ENCODE peak calls at places on chromosomes 6 and 20, in eight cellular contexts. One of them, this sample, is unnamed.

GRCh38 chr6:34234667-34235604 is 1.7 kb upstream of the HMGA1 start:
- DNase-seq in small intestine: peak; percentile 37
- DNase-seq in adipocyte: no peak
- DNase-seq in lower lobe of right lung: peak; percentile 66
- DNase-seq in left ventricle myocardium inferior: no peak
- DNase-seq in CD8-positive, alpha-beta T cell: peak; percentile 42
- DNase-seq in brain microvascular endothelial cell: no peak
- DNase-seq in HCT116: no peak
- DNase-seq in this sample: no peak

GRCh38 chr6:80605165-80605989 is 498.9 kb downstream of the BCKDHB start:
- DNase-seq in small intestine: peak; percentile 43
- DNase-seq in adipocyte: peak; percentile 75
- DNase-seq in lower lobe of right lung: no peak
- DNase-seq in left ventricle myocardium inferior: no peak
- DNase-seq in CD8-positive, alpha-beta T cell: no peak
- DNase-seq in brain microvascular endothelial cell: peak; percentile 64
- DNase-seq in HCT116: peak; percentile 42
- DNase-seq in this sample: no peak

GRCh38 chr6:149168968-149169367 is 148.5 kb upstream of the TAB2 start:
- DNase-seq in small intestine: no peak
- DNase-seq in adipocyte: no peak
- DNase-seq in lower lobe of right lung: no peak
- DNase-seq in left ventricle myocardium inferior: no peak
- DNase-seq in CD8-positive, alpha-beta T cell: peak; percentile 20
- DNase-seq in brain microvascular endothelial cell: no peak
- DNase-seq in HCT116: no peak
- DNase-seq in this sample: no peak

GRCh38 chr6:129134535-129134934 is 251.6 kb downstream of the LAMA2 start:
- DNase-seq in small intestine: no peak
- DNase-seq in adipocyte: no peak
- DNase-seq in lower lobe of right lung: no peak
- DNase-seq in left ventricle myocardium inferior: no peak
- DNase-seq in CD8-positive, alpha-beta T cell: no peak
- DNase-seq in brain microvascular endothelial cell: no peak
- DNase-seq in HCT116: no peak
- DNase-seq in this sample: no peak

GRCh38 chr20:5221078-5221430 is 94.2 kb downstream of the CDS2 start:
- DNase-seq in small intestine: no peak
- DNase-seq in adipocyte: peak; percentile 4
- DNase-seq in lower lobe of right lung: no peak
- DNase-seq in left ventricle myocardium inferior: no peak
- DNase-seq in CD8-positive, alpha-beta T cell: no peak
- DNase-seq in brain microvascular endothelial cell: no peak
- DNase-seq in HCT116: no peak
- DNase-seq in this sample: no peak

GRCh38 chr20:62143976-62144825 is 632 bp downstream of the SS18L1 start:
- DNase-seq in small intestine: peak; percentile 51
- DNase-seq in adipocyte: peak; percentile 89
- DNase-seq in lower lobe of right lung: peak; percentile 76
- DNase-seq in left ventricle myocardium inferior: peak; percentile 66
- DNase-seq in CD8-positive, alpha-beta T cell: peak; percentile 40
- DNase-seq in brain microvascular endothelial cell: no peak
- DNase-seq in HCT116: no peak
- DNase-seq in this sample: no peak

GRCh38 chr6:81451787-81452186 is 300.7 kb downstream of the TENT5A start:
- DNase-seq in small intestine: peak; percentile 9
- DNase-seq in adipocyte: peak; percentile 70
- DNase-seq in lower lobe of right lung: no peak
- DNase-seq in left ventricle myocardium inferior: no peak
- DNase-seq in CD8-positive, alpha-beta T cell: no peak
- DNase-seq in brain microvascular endothelial cell: peak; percentile 85
- DNase-seq in HCT116: peak; percentile 98
- DNase-seq in this sample: peak; percentile 52

GRCh38 chr6:40907198-40907701 is 131.8 kb downstream of the UNC5CL start:
- DNase-seq in small intestine: peak; percentile 41
- DNase-seq in adipocyte: no peak
- DNase-seq in lower lobe of right lung: no peak
- DNase-seq in left ventricle myocardium inferior: no peak
- DNase-seq in CD8-positive, alpha-beta T cell: no peak
- DNase-seq in brain microvascular endothelial cell: no peak
- DNase-seq in HCT116: no peak
- DNase-seq in this sample: no peak

GRCh38 chr6:16414205-16414604 is 175.8 kb downstream of the GMPR start:
- DNase-seq in small intestine: no peak
- DNase-seq in adipocyte: no peak
- DNase-seq in lower lobe of right lung: no peak
- DNase-seq in left ventricle myocardium inferior: no peak
- DNase-seq in CD8-positive, alpha-beta T cell: peak; percentile 29
- DNase-seq in brain microvascular endothelial cell: peak; percentile 57
- DNase-seq in HCT116: no peak
- DNase-seq in this sample: no peak

GRCh38 chr6:20341564-20341963 is 60.1 kb upstream of the E2F3 start:
- DNase-seq in small intestine: no peak
- DNase-seq in adipocyte: no peak
- DNase-seq in lower lobe of right lung: no peak
- DNase-seq in left ventricle myocardium inferior: no peak
- DNase-seq in CD8-positive, alpha-beta T cell: no peak
- DNase-seq in brain microvascular endothelial cell: no peak
- DNase-seq in HCT116: no peak
- DNase-seq in this sample: no peak

GRCh38 chr20:63258826-63259225 is 4.6 kb upstream of the NKAIN4 start:
- DNase-seq in small intestine: no peak
- DNase-seq in adipocyte: peak; percentile 43
- DNase-seq in lower lobe of right lung: no peak
- DNase-seq in left ventricle myocardium inferior: no peak
- DNase-seq in CD8-positive, alpha-beta T cell: no peak
- DNase-seq in brain microvascular endothelial cell: no peak
- DNase-seq in HCT116: no peak
- DNase-seq in this sample: no peak

GRCh38 chr6:80143312-80143960 is 37.0 kb downstream of the BCKDHB start:
- DNase-seq in small intestine: peak; percentile 80
- DNase-seq in adipocyte: peak; percentile 94
- DNase-seq in lower lobe of right lung: peak; percentile 49
- DNase-seq in left ventricle myocardium inferior: peak; percentile 37
- DNase-seq in CD8-positive, alpha-beta T cell: no peak
- DNase-seq in brain microvascular endothelial cell: peak; percentile 87
- DNase-seq in HCT116: peak; percentile 67
- DNase-seq in this sample: peak; percentile 46

GRCh38 chr6:155272353-155273222 is 8.8 kb downstream of the CLDN20 start:
- DNase-seq in small intestine: no peak
- DNase-seq in adipocyte: peak; percentile 68
- DNase-seq in lower lobe of right lung: no peak
- DNase-seq in left ventricle myocardium inferior: no peak
- DNase-seq in CD8-positive, alpha-beta T cell: no peak
- DNase-seq in brain microvascular endothelial cell: no peak
- DNase-seq in HCT116: no peak
- DNase-seq in this sample: no peak

GRCh38 chr20:53568351-53568750 is 25.3 kb downstream of the ZNF217 start:
- DNase-seq in small intestine: no peak
- DNase-seq in adipocyte: no peak
- DNase-seq in lower lobe of right lung: no peak
- DNase-seq in left ventricle myocardium inferior: no peak
- DNase-seq in CD8-positive, alpha-beta T cell: no peak
- DNase-seq in brain microvascular endothelial cell: no peak
- DNase-seq in HCT116: no peak
- DNase-seq in this sample: no peak

GRCh38 chr6:154653853-154654252 is 79.4 kb upstream of the SCAF8 start:
- DNase-seq in small intestine: peak; percentile 13
- DNase-seq in adipocyte: peak; percentile 53
- DNase-seq in lower lobe of right lung: no peak
- DNase-seq in left ventricle myocardium inferior: no peak
- DNase-seq in CD8-positive, alpha-beta T cell: no peak
- DNase-seq in brain microvascular endothelial cell: peak; percentile 89
- DNase-seq in HCT116: no peak
- DNase-seq in this sample: peak; percentile 50

GRCh38 chr20:62416651-62417637 is 9.9 kb upstream of the CABLES2 start:
- DNase-seq in small intestine: no peak
- DNase-seq in adipocyte: no peak
- DNase-seq in lower lobe of right lung: no peak
- DNase-seq in left ventricle myocardium inferior: no peak
- DNase-seq in CD8-positive, alpha-beta T cell: no peak
- DNase-seq in brain microvascular endothelial cell: no peak
- DNase-seq in HCT116: no peak
- DNase-seq in this sample: no peak

GRCh38 chr6:161374971-161375873 is 101.4 kb upstream of the AGPAT4 start:
- DNase-seq in small intestine: peak; percentile 85
- DNase-seq in adipocyte: no peak
- DNase-seq in lower lobe of right lung: peak; percentile 89
- DNase-seq in left ventricle myocardium inferior: peak; percentile 62
- DNase-seq in CD8-positive, alpha-beta T cell: no peak
- DNase-seq in brain microvascular endothelial cell: no peak
- DNase-seq in HCT116: no peak
- DNase-seq in this sample: no peak

GRCh38 chr6:80403365-80403764 is 296.9 kb downstream of the BCKDHB start:
- DNase-seq in small intestine: no peak
- DNase-seq in adipocyte: no peak
- DNase-seq in lower lobe of right lung: no peak
- DNase-seq in left ventricle myocardium inferior: no peak
- DNase-seq in CD8-positive, alpha-beta T cell: no peak
- DNase-seq in brain microvascular endothelial cell: no peak
- DNase-seq in HCT116: no peak
- DNase-seq in this sample: no peak

GRCh38 chr20:57180385-57180784 is 86.1 kb downstream of the BMP7 start:
- DNase-seq in small intestine: no peak
- DNase-seq in adipocyte: no peak
- DNase-seq in lower lobe of right lung: no peak
- DNase-seq in left ventricle myocardium inferior: no peak
- DNase-seq in CD8-positive, alpha-beta T cell: no peak
- DNase-seq in brain microvascular endothelial cell: no peak
- DNase-seq in HCT116: no peak
- DNase-seq in this sample: no peak

GRCh38 chr6:49541210-49541724 is 9.2 kb upstream of the C6orf141 start:
- DNase-seq in small intestine: peak; percentile 52
- DNase-seq in adipocyte: peak; percentile 50
- DNase-seq in lower lobe of right lung: no peak
- DNase-seq in left ventricle myocardium inferior: no peak
- DNase-seq in CD8-positive, alpha-beta T cell: no peak
- DNase-seq in brain microvascular endothelial cell: no peak
- DNase-seq in HCT116: peak; percentile 56
- DNase-seq in this sample: peak; percentile 90

GRCh38 chr6:2563635-2564034 is 187.1 kb downstream of the MYLK4 start:
- DNase-seq in small intestine: peak; percentile 54
- DNase-seq in adipocyte: no peak
- DNase-seq in lower lobe of right lung: no peak
- DNase-seq in left ventricle myocardium inferior: no peak
- DNase-seq in CD8-positive, alpha-beta T cell: no peak
- DNase-seq in brain microvascular endothelial cell: peak; percentile 57
- DNase-seq in HCT116: no peak
- DNase-seq in this sample: no peak

GRCh38 chr20:51457281-51457932 is 85.1 kb downstream of the NFATC2 start:
- DNase-seq in small intestine: peak; percentile 23
- DNase-seq in adipocyte: peak; percentile 82
- DNase-seq in lower lobe of right lung: no peak
- DNase-seq in left ventricle myocardium inferior: peak; percentile 53
- DNase-seq in CD8-positive, alpha-beta T cell: peak; percentile 31
- DNase-seq in brain microvascular endothelial cell: peak; percentile 73
- DNase-seq in HCT116: peak; percentile 24
- DNase-seq in this sample: peak; percentile 23
- H3K36me3 ChIP-seq in small intestine: peaks cover 11% of the 10 kb centered on the region
- H3K36me3 ChIP-seq in adipocyte: no peaks in the 10 kb centered on the region
- H3K36me3 ChIP-seq in lower lobe of right lung: peaks cover 5% of the 10 kb centered on the region
- H3K36me3 ChIP-seq in left ventricle myocardium inferior: peaks cover 4% of the 10 kb centered on the region
- H3K36me3 ChIP-seq in CD8-positive, alpha-beta T cell: peaks cover 33% of the 10 kb centered on the region
- H3K36me3 ChIP-seq in brain microvascular endothelial cell: no peaks in the 10 kb centered on the region
- H3K36me3 ChIP-seq in HCT116: no peaks in the 10 kb centered on the region
- H3K36me3 ChIP-seq in this sample: no peaks in the 10 kb centered on the region

GRCh38 chr20:31560094-31560899 is 44.8 kb upstream of the ID1 start:
- DNase-seq in small intestine: peak; percentile 62
- DNase-seq in adipocyte: peak; percentile 94
- DNase-seq in lower lobe of right lung: peak; percentile 85
- DNase-seq in left ventricle myocardium inferior: peak; percentile 67
- DNase-seq in CD8-positive, alpha-beta T cell: peak; percentile 76
- DNase-seq in brain microvascular endothelial cell: peak; percentile 69
- DNase-seq in HCT116: peak; percentile 59
- DNase-seq in this sample: peak; percentile 51
- H3K4me3 ChIP-seq in small intestine: peak overlapping the region; percentile 10
- H3K4me3 ChIP-seq in adipocyte: peak overlapping the region; percentile 13
- H3K4me3 ChIP-seq in lower lobe of right lung: no peak overlapping the region
- H3K4me3 ChIP-seq in left ventricle myocardium inferior: no peak overlapping the region
- H3K4me3 ChIP-seq in CD8-positive, alpha-beta T cell: no peak overlapping the region
- H3K4me3 ChIP-seq in brain microvascular endothelial cell: no peak overlapping the region
- H3K4me3 ChIP-seq in HCT116: peak overlapping the region; percentile 22
- H3K4me3 ChIP-seq in this sample: no peak overlapping the region

GRCh38 chr6:159256128-159256527 is 86.9 kb downstream of the FNDC1 start:
- DNase-seq in small intestine: no peak
- DNase-seq in adipocyte: no peak
- DNase-seq in lower lobe of right lung: no peak
- DNase-seq in left ventricle myocardium inferior: no peak
- DNase-seq in CD8-positive, alpha-beta T cell: no peak
- DNase-seq in brain microvascular endothelial cell: no peak
- DNase-seq in HCT116: no peak
- DNase-seq in this sample: no peak

GRCh38 chr6:159252955-159253508 is 83.8 kb downstream of the FNDC1 start:
- DNase-seq in small intestine: peak; percentile 37
- DNase-seq in adipocyte: peak; percentile 56
- DNase-seq in lower lobe of right lung: no peak
- DNase-seq in left ventricle myocardium inferior: no peak
- DNase-seq in CD8-positive, alpha-beta T cell: no peak
- DNase-seq in brain microvascular endothelial cell: peak; percentile 35
- DNase-seq in HCT116: peak; percentile 33
- DNase-seq in this sample: no peak

GRCh38 chr6:159254186-159254585 is 85.0 kb downstream of the FNDC1 start:
- DNase-seq in small intestine: no peak
- DNase-seq in adipocyte: peak; percentile 19
- DNase-seq in lower lobe of right lung: no peak
- DNase-seq in left ventricle myocardium inferior: no peak
- DNase-seq in CD8-positive, alpha-beta T cell: no peak
- DNase-seq in brain microvascular endothelial cell: no peak
- DNase-seq in HCT116: no peak
- DNase-seq in this sample: peak; percentile 49

GRCh38 chr6:159257846-159258245 is 88.6 kb downstream of the FNDC1 start:
- DNase-seq in small intestine: no peak
- DNase-seq in adipocyte: no peak
- DNase-seq in lower lobe of right lung: no peak
- DNase-seq in left ventricle myocardium inferior: no peak
- DNase-seq in CD8-positive, alpha-beta T cell: no peak
- DNase-seq in brain microvascular endothelial cell: no peak
- DNase-seq in HCT116: no peak
- DNase-seq in this sample: no peak

GRCh38 chr6:159255434-159255951 is 86.3 kb downstream of the FNDC1 start:
- DNase-seq in small intestine: no peak
- DNase-seq in adipocyte: no peak
- DNase-seq in lower lobe of right lung: no peak
- DNase-seq in left ventricle myocardium inferior: no peak
- DNase-seq in CD8-positive, alpha-beta T cell: no peak
- DNase-seq in brain microvascular endothelial cell: no peak
- DNase-seq in HCT116: no peak
- DNase-seq in this sample: no peak
- H3K36me3 ChIP-seq in small intestine: no peaks in the 10 kb centered on the region
- H3K36me3 ChIP-seq in adipocyte: no peaks in the 10 kb centered on the region
- H3K36me3 ChIP-seq in lower lobe of right lung: no peaks in the 10 kb centered on the region
- H3K36me3 ChIP-seq in left ventricle myocardium inferior: no peaks in the 10 kb centered on the region
- H3K36me3 ChIP-seq in CD8-positive, alpha-beta T cell: no peaks in the 10 kb centered on the region
- H3K36me3 ChIP-seq in brain microvascular endothelial cell: no peaks in the 10 kb centered on the region
- H3K36me3 ChIP-seq in HCT116: no peaks in the 10 kb centered on the region
- H3K36me3 ChIP-seq in this sample: no peaks in the 10 kb centered on the region

DNA sequence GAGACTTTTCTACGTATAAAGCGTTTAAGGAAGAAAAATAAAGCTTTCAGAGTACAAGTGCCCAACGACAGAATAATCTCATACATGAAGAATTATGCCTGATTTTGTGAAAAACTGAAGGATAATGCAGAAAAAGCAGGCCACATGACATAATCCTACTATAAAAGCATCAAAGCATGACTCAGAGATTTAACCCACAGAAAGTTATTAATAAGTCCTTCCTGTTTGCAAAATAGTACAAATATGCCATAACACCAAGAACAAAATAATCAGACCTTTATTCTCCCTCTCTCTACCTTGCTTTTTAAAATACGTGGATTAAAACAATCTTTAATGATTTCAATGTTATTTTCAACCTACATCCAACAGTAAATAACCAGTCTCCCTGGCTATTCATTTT is 118.6 kb upstream of the BCLAF1 start:
- DNase-seq in small intestine: no peak
- DNase-seq in adipocyte: peak; percentile 18
- DNase-seq in lower lobe of right lung: no peak
- DNase-seq in left ventricle myocardium inferior: no peak
- DNase-seq in CD8-positive, alpha-beta T cell: no peak
- DNase-seq in brain microvascular endothelial cell: no peak
- DNase-seq in HCT116: no peak
- DNase-seq in this sample: no peak
- H3K4me3 ChIP-seq in small intestine: no peak overlapping the region
- H3K4me3 ChIP-seq in adipocyte: no peak overlapping the region
- H3K4me3 ChIP-seq in lower lobe of right lung: no peak overlapping the region
- H3K4me3 ChIP-seq in left ventricle myocardium inferior: no peak overlapping the region
- H3K4me3 ChIP-seq in CD8-positive, alpha-beta T cell: no peak overlapping the region
- H3K4me3 ChIP-seq in brain microvascular endothelial cell: no peak overlapping the region
- H3K4me3 ChIP-seq in HCT116: no peak overlapping the region
- H3K4me3 ChIP-seq in this sample: no peak overlapping the region